ENCODE peak calls at places on chromosomes 6 and 20, in six cellular contexts. I is progenitor cell of endocrine pancreas; Y is activated CD8-positive, alpha-beta memory T cell treated with anti-CD3 and anti-CD28 coated beads for 48 hours; J is RPMI7951; H is activated CD4-positive, alpha-beta T cell treated with anti-CD3 and anti-CD28 coated beads, Interleukin-2, amount 50 U/mL, for 1 hour; U is GM13976. D is an unnamed sample.

GRCh38 chr20:59945731-59946130 is 5.5 kb downstream of the FAM217B start:
- DNase-seq in I (no peak), Y (no peak), J (no peak), H (no peak), U (no peak), D (no peak)

GRCh38 chr6:115675443-115675842 is 385.2 kb downstream of the FRK start:
- DNase-seq in I (no peak), Y (no peak), J (peak; percentile 43), H (no peak), U (no peak), D (no peak)

GRCh38 chr6:30397697-30398096 is 52.7 kb downstream of the RPP21 start:
- DNase-seq in I (no peak), Y (no peak), J (no peak), H (no peak), U (no peak), D (no peak)

GRCh38 chr6:133697666-133698065 is 191.2 kb upstream of the TCF21 start:
- DNase-seq in I (no peak), Y (no peak), J (peak; percentile 18), H (no peak), U (no peak), D (no peak)

GRCh38 chr6:69693749-69694148 is 103.1 kb downstream of the LMBRD1 start:
- DNase-seq in I (no peak), Y (no peak), J (no peak), H (no peak), U (no peak), D (no peak)

GRCh38 chr20:17925300-17925939 is 43.2 kb downstream of the SNX5 start:
- DNase-seq in I (no peak), Y (no peak), J (no peak), H (no peak), U (no peak), D (no peak)

GRCh38 chr6:128491041-128491642 is 29.3 kb downstream of the PTPRK start:
- DNase-seq in I (no peak), Y (no peak), J (peak; percentile 40), H (no peak), U (no peak), D (no peak)

GRCh38 chr6:112899541-112899940 is 552.4 kb downstream of the RFPL4B start:
- DNase-seq in I (no peak), Y (no peak), J (peak; percentile 40), H (no peak), U (no peak), D (no peak)

GRCh38 chr20:36786246-36786645 is 12.7 kb upstream of the DSN1 start:
- DNase-seq in I (no peak), Y (no peak), J (no peak), H (no peak), U (no peak), D (no peak)

GRCh38 chr20:55004044-55004443 is 528.7 kb downstream of the DOK5 start:
- DNase-seq in I (no peak), Y (no peak), J (no peak), H (no peak), U (no peak), D (no peak)

GRCh38 chr6:84522135-84522535 is 242.3 kb downstream of the TBX18 start:
- DNase-seq in I (no peak), Y (no peak), J (peak; percentile 95), H (no peak), U (no peak), D (no peak)

GRCh38 chr6:150078788-150079187 is 9.9 kb upstream of the ULBP3 start:
- DNase-seq in I (no peak), Y (no peak), J (peak; percentile 35), H (no peak), U (no peak), D (no peak)

GRCh38 chr6:85008311-85009015 is 244.1 kb upstream of the TBX18 start:
- DNase-seq in I (no peak), Y (no peak), J (peak; percentile 8), H (no peak), U (no peak), D (no peak)